ENCODE peak calls at places on chromosomes 12 and 14, in nine cellular contexts. One of them, this sample, is unnamed.

GRCh38 chr12:108236366-108236765 is 102.7 kb downstream of the CMKLR1 start:
- DNase-seq in NAMALWA: no peak
- DNase-seq in HFF-Myc: no peak
- DNase-seq in DMS153: no peak
- DNase-seq in Right ventricle myocardium inferior: no peak
- DNase-seq in stimulated activated CD4-positive, alpha-beta T cell treated with anti-CD3 and anti-CD28 coated beads, Interleukin-1b, Interleukin-23, amount 100 ng/mL, for 1 hour: no peak
- DNase-seq in stimulated activated CD8-positive, alpha-beta memory T cell treated with anti-CD3 and anti-CD28 coated beads, Interleukin-4, amount 100 ng/mL, for 1 hour: no peak
- DNase-seq in esophagus squamous epithelium: no peak
- DNase-seq in activated CD4-positive, alpha-beta T cell treated with anti-CD3 and anti-CD28 coated beads for 36 hours: no peak
- DNase-seq in this sample: no peak

GRCh38 chr12:28484157-28484556 is 293.9 kb downstream of the CCDC91 start:
- DNase-seq in NAMALWA: no peak
- DNase-seq in HFF-Myc: no peak
- DNase-seq in DMS153: no peak
- DNase-seq in Right ventricle myocardium inferior: no peak
- DNase-seq in stimulated activated CD4-positive, alpha-beta T cell treated with anti-CD3 and anti-CD28 coated beads, Interleukin-1b, Interleukin-23, amount 100 ng/mL, for 1 hour: no peak
- DNase-seq in stimulated activated CD8-positive, alpha-beta memory T cell treated with anti-CD3 and anti-CD28 coated beads, Interleukin-4, amount 100 ng/mL, for 1 hour: no peak
- DNase-seq in esophagus squamous epithelium: no peak
- DNase-seq in activated CD4-positive, alpha-beta T cell treated with anti-CD3 and anti-CD28 coated beads for 36 hours: no peak
- DNase-seq in this sample: no peak

GRCh38 chr12:42979746-42980145 is 390.2 kb upstream of the PRICKLE1 start:
- DNase-seq in NAMALWA: no peak
- DNase-seq in HFF-Myc: no peak
- DNase-seq in DMS153: no peak
- DNase-seq in Right ventricle myocardium inferior: no peak
- DNase-seq in stimulated activated CD4-positive, alpha-beta T cell treated with anti-CD3 and anti-CD28 coated beads, Interleukin-1b, Interleukin-23, amount 100 ng/mL, for 1 hour: no peak
- DNase-seq in stimulated activated CD8-positive, alpha-beta memory T cell treated with anti-CD3 and anti-CD28 coated beads, Interleukin-4, amount 100 ng/mL, for 1 hour: no peak
- DNase-seq in esophagus squamous epithelium: no peak
- DNase-seq in activated CD4-positive, alpha-beta T cell treated with anti-CD3 and anti-CD28 coated beads for 36 hours: no peak
- DNase-seq in this sample: no peak

GRCh38 chr14:39219075-39219499 is 14.6 kb upstream of the MIA2 start:
- DNase-seq in NAMALWA: no peak
- DNase-seq in HFF-Myc: peak; percentile 41
- DNase-seq in DMS153: no peak
- DNase-seq in Right ventricle myocardium inferior: no peak
- DNase-seq in stimulated activated CD4-positive, alpha-beta T cell treated with anti-CD3 and anti-CD28 coated beads, Interleukin-1b, Interleukin-23, amount 100 ng/mL, for 1 hour: no peak
- DNase-seq in stimulated activated CD8-positive, alpha-beta memory T cell treated with anti-CD3 and anti-CD28 coated beads, Interleukin-4, amount 100 ng/mL, for 1 hour: no peak
- DNase-seq in esophagus squamous epithelium: no peak
- DNase-seq in activated CD4-positive, alpha-beta T cell treated with anti-CD3 and anti-CD28 coated beads for 36 hours: no peak
- DNase-seq in this sample: no peak

GRCh38 chr12:47184229-47184628 is 104.5 kb upstream of the AMIGO2 start:
- DNase-seq in NAMALWA: no peak
- DNase-seq in HFF-Myc: no peak
- DNase-seq in DMS153: peak; percentile 7
- DNase-seq in Right ventricle myocardium inferior: no peak
- DNase-seq in stimulated activated CD4-positive, alpha-beta T cell treated with anti-CD3 and anti-CD28 coated beads, Interleukin-1b, Interleukin-23, amount 100 ng/mL, for 1 hour: no peak
- DNase-seq in stimulated activated CD8-positive, alpha-beta memory T cell treated with anti-CD3 and anti-CD28 coated beads, Interleukin-4, amount 100 ng/mL, for 1 hour: no peak
- DNase-seq in esophagus squamous epithelium: no peak
- DNase-seq in activated CD4-positive, alpha-beta T cell treated with anti-CD3 and anti-CD28 coated beads for 36 hours: no peak
- DNase-seq in this sample: no peak

GRCh38 chr14:69951935-69952334 is 72.7 kb downstream of the SMOC1 start:
- DNase-seq in NAMALWA: no peak
- DNase-seq in HFF-Myc: no peak
- DNase-seq in DMS153: no peak
- DNase-seq in Right ventricle myocardium inferior: no peak
- DNase-seq in stimulated activated CD4-positive, alpha-beta T cell treated with anti-CD3 and anti-CD28 coated beads, Interleukin-1b, Interleukin-23, amount 100 ng/mL, for 1 hour: no peak
- DNase-seq in stimulated activated CD8-positive, alpha-beta memory T cell treated with anti-CD3 and anti-CD28 coated beads, Interleukin-4, amount 100 ng/mL, for 1 hour: no peak
- DNase-seq in esophagus squamous epithelium: no peak
- DNase-seq in activated CD4-positive, alpha-beta T cell treated with anti-CD3 and anti-CD28 coated beads for 36 hours: no peak
- DNase-seq in this sample: no peak

GRCh38 chr14:54025661-54026060 is 69.0 kb upstream of the BMP4 start:
- DNase-seq in NAMALWA: peak; percentile 34
- DNase-seq in HFF-Myc: no peak
- DNase-seq in DMS153: no peak
- DNase-seq in Right ventricle myocardium inferior: no peak
- DNase-seq in stimulated activated CD4-positive, alpha-beta T cell treated with anti-CD3 and anti-CD28 coated beads, Interleukin-1b, Interleukin-23, amount 100 ng/mL, for 1 hour: no peak
- DNase-seq in stimulated activated CD8-positive, alpha-beta memory T cell treated with anti-CD3 and anti-CD28 coated beads, Interleukin-4, amount 100 ng/mL, for 1 hour: no peak
- DNase-seq in esophagus squamous epithelium: no peak
- DNase-seq in activated CD4-positive, alpha-beta T cell treated with anti-CD3 and anti-CD28 coated beads for 36 hours: no peak
- DNase-seq in this sample: no peak

GRCh38 chr12:4034926-4035325 is 161.7 kb upstream of the PARP11 start:
- DNase-seq in NAMALWA: no peak
- DNase-seq in HFF-Myc: peak; percentile 52
- DNase-seq in DMS153: no peak
- DNase-seq in Right ventricle myocardium inferior: no peak
- DNase-seq in stimulated activated CD4-positive, alpha-beta T cell treated with anti-CD3 and anti-CD28 coated beads, Interleukin-1b, Interleukin-23, amount 100 ng/mL, for 1 hour: no peak
- DNase-seq in stimulated activated CD8-positive, alpha-beta memory T cell treated with anti-CD3 and anti-CD28 coated beads, Interleukin-4, amount 100 ng/mL, for 1 hour: no peak
- DNase-seq in esophagus squamous epithelium: no peak
- DNase-seq in activated CD4-positive, alpha-beta T cell treated with anti-CD3 and anti-CD28 coated beads for 36 hours: no peak
- DNase-seq in this sample: no peak

GRCh38 chr12:51752490-51752889 is 96.0 kb downstream of the FIGNL2 start:
- DNase-seq in NAMALWA: no peak
- DNase-seq in HFF-Myc: peak; percentile 19
- DNase-seq in DMS153: no peak
- DNase-seq in Right ventricle myocardium inferior: peak; percentile 74
- DNase-seq in stimulated activated CD4-positive, alpha-beta T cell treated with anti-CD3 and anti-CD28 coated beads, Interleukin-1b, Interleukin-23, amount 100 ng/mL, for 1 hour: no peak
- DNase-seq in stimulated activated CD8-positive, alpha-beta memory T cell treated with anti-CD3 and anti-CD28 coated beads, Interleukin-4, amount 100 ng/mL, for 1 hour: no peak
- DNase-seq in esophagus squamous epithelium: no peak
- DNase-seq in activated CD4-positive, alpha-beta T cell treated with anti-CD3 and anti-CD28 coated beads for 36 hours: no peak
- DNase-seq in this sample: peak; percentile 80

GRCh38 chr12:124913474-124914391 is 717 bp downstream of the UBC start:
- DNase-seq in NAMALWA: peak; percentile 90
- DNase-seq in HFF-Myc: no peak
- DNase-seq in DMS153: no peak
- DNase-seq in Right ventricle myocardium inferior: peak; percentile 93
- DNase-seq in stimulated activated CD4-positive, alpha-beta T cell treated with anti-CD3 and anti-CD28 coated beads, Interleukin-1b, Interleukin-23, amount 100 ng/mL, for 1 hour: peak; percentile 90
- DNase-seq in stimulated activated CD8-positive, alpha-beta memory T cell treated with anti-CD3 and anti-CD28 coated beads, Interleukin-4, amount 100 ng/mL, for 1 hour: peak; percentile 87
- DNase-seq in esophagus squamous epithelium: no peak
- DNase-seq in activated CD4-positive, alpha-beta T cell treated with anti-CD3 and anti-CD28 coated beads for 36 hours: peak; percentile 98
- DNase-seq in this sample: peak; percentile 92

GRCh38 chr14:67620217-67620789 is 583 bp downstream of the ARG2 start:
- DNase-seq in NAMALWA: no peak
- DNase-seq in HFF-Myc: no peak
- DNase-seq in DMS153: peak; percentile 17
- DNase-seq in Right ventricle myocardium inferior: no peak
- DNase-seq in stimulated activated CD4-positive, alpha-beta T cell treated with anti-CD3 and anti-CD28 coated beads, Interleukin-1b, Interleukin-23, amount 100 ng/mL, for 1 hour: no peak
- DNase-seq in stimulated activated CD8-positive, alpha-beta memory T cell treated with anti-CD3 and anti-CD28 coated beads, Interleukin-4, amount 100 ng/mL, for 1 hour: no peak
- DNase-seq in esophagus squamous epithelium: no peak
- DNase-seq in activated CD4-positive, alpha-beta T cell treated with anti-CD3 and anti-CD28 coated beads for 36 hours: peak; percentile 36
- DNase-seq in this sample: no peak

GRCh38 chr12:48996794-48997718 is 2.1 kb downstream of the DDN start:
- DNase-seq in NAMALWA: peak; percentile 64
- DNase-seq in HFF-Myc: no peak
- DNase-seq in DMS153: peak; percentile 47
- DNase-seq in Right ventricle myocardium inferior: peak; percentile 91
- DNase-seq in stimulated activated CD4-positive, alpha-beta T cell treated with anti-CD3 and anti-CD28 coated beads, Interleukin-1b, Interleukin-23, amount 100 ng/mL, for 1 hour: peak; percentile 53
- DNase-seq in stimulated activated CD8-positive, alpha-beta memory T cell treated with anti-CD3 and anti-CD28 coated beads, Interleukin-4, amount 100 ng/mL, for 1 hour: no peak
- DNase-seq in esophagus squamous epithelium: no peak
- DNase-seq in activated CD4-positive, alpha-beta T cell treated with anti-CD3 and anti-CD28 coated beads for 36 hours: peak; percentile 84
- DNase-seq in this sample: peak; percentile 89

GRCh38 chr12:1702708-1703107 is 11.8 kb downstream of the ADIPOR2 start:
- DNase-seq in NAMALWA: no peak
- DNase-seq in HFF-Myc: no peak
- DNase-seq in DMS153: no peak
- DNase-seq in Right ventricle myocardium inferior: no peak
- DNase-seq in stimulated activated CD4-positive, alpha-beta T cell treated with anti-CD3 and anti-CD28 coated beads, Interleukin-1b, Interleukin-23, amount 100 ng/mL, for 1 hour: no peak
- DNase-seq in stimulated activated CD8-positive, alpha-beta memory T cell treated with anti-CD3 and anti-CD28 coated beads, Interleukin-4, amount 100 ng/mL, for 1 hour: no peak
- DNase-seq in esophagus squamous epithelium: no peak
- DNase-seq in activated CD4-positive, alpha-beta T cell treated with anti-CD3 and anti-CD28 coated beads for 36 hours: no peak
- DNase-seq in this sample: no peak

GRCh38 chr14:31967669-31967975 is 109.5 kb upstream of the ARHGAP5 start:
- DNase-seq in NAMALWA: no peak
- DNase-seq in HFF-Myc: no peak
- DNase-seq in DMS153: no peak
- DNase-seq in Right ventricle myocardium inferior: no peak
- DNase-seq in stimulated activated CD4-positive, alpha-beta T cell treated with anti-CD3 and anti-CD28 coated beads, Interleukin-1b, Interleukin-23, amount 100 ng/mL, for 1 hour: no peak
- DNase-seq in stimulated activated CD8-positive, alpha-beta memory T cell treated with anti-CD3 and anti-CD28 coated beads, Interleukin-4, amount 100 ng/mL, for 1 hour: no peak
- DNase-seq in esophagus squamous epithelium: no peak
- DNase-seq in activated CD4-positive, alpha-beta T cell treated with anti-CD3 and anti-CD28 coated beads for 36 hours: no peak
- DNase-seq in this sample: no peak

GRCh38 chr14:63267171-63267570 is 51.6 kb downstream of the GPHB5 start:
- DNase-seq in NAMALWA: no peak
- DNase-seq in HFF-Myc: no peak
- DNase-seq in DMS153: no peak
- DNase-seq in Right ventricle myocardium inferior: no peak
- DNase-seq in stimulated activated CD4-positive, alpha-beta T cell treated with anti-CD3 and anti-CD28 coated beads, Interleukin-1b, Interleukin-23, amount 100 ng/mL, for 1 hour: no peak
- DNase-seq in stimulated activated CD8-positive, alpha-beta memory T cell treated with anti-CD3 and anti-CD28 coated beads, Interleukin-4, amount 100 ng/mL, for 1 hour: no peak
- DNase-seq in esophagus squamous epithelium: no peak
- DNase-seq in activated CD4-positive, alpha-beta T cell treated with anti-CD3 and anti-CD28 coated beads for 36 hours: no peak
- DNase-seq in this sample: no peak

GRCh38 chr12:39581592-39581991 is 38.0 kb downstream of the ABCD2 start:
- DNase-seq in NAMALWA: no peak
- DNase-seq in HFF-Myc: no peak
- DNase-seq in DMS153: no peak
- DNase-seq in Right ventricle myocardium inferior: no peak
- DNase-seq in stimulated activated CD4-positive, alpha-beta T cell treated with anti-CD3 and anti-CD28 coated beads, Interleukin-1b, Interleukin-23, amount 100 ng/mL, for 1 hour: no peak
- DNase-seq in stimulated activated CD8-positive, alpha-beta memory T cell treated with anti-CD3 and anti-CD28 coated beads, Interleukin-4, amount 100 ng/mL, for 1 hour: no peak
- DNase-seq in esophagus squamous epithelium: no peak
- DNase-seq in activated CD4-positive, alpha-beta T cell treated with anti-CD3 and anti-CD28 coated beads for 36 hours: no peak
- DNase-seq in this sample: no peak

GRCh38 chr12:125773033-125773432 is 707.8 kb downstream of the AACS start:
- DNase-seq in NAMALWA: peak; percentile 80
- DNase-seq in HFF-Myc: no peak
- DNase-seq in DMS153: peak; percentile 43
- DNase-seq in Right ventricle myocardium inferior: peak; percentile 63
- DNase-seq in stimulated activated CD4-positive, alpha-beta T cell treated with anti-CD3 and anti-CD28 coated beads, Interleukin-1b, Interleukin-23, amount 100 ng/mL, for 1 hour: no peak
- DNase-seq in stimulated activated CD8-positive, alpha-beta memory T cell treated with anti-CD3 and anti-CD28 coated beads, Interleukin-4, amount 100 ng/mL, for 1 hour: no peak
- DNase-seq in esophagus squamous epithelium: no peak
- DNase-seq in activated CD4-positive, alpha-beta T cell treated with anti-CD3 and anti-CD28 coated beads for 36 hours: peak; percentile 58
- DNase-seq in this sample: no peak

GRCh38 chr14:77088219-77088618 is 9.8 kb upstream of the CIPC start:
- DNase-seq in NAMALWA: no peak
- DNase-seq in HFF-Myc: no peak
- DNase-seq in DMS153: peak; percentile 94
- DNase-seq in Right ventricle myocardium inferior: no peak
- DNase-seq in stimulated activated CD4-positive, alpha-beta T cell treated with anti-CD3 and anti-CD28 coated beads, Interleukin-1b, Interleukin-23, amount 100 ng/mL, for 1 hour: no peak
- DNase-seq in stimulated activated CD8-positive, alpha-beta memory T cell treated with anti-CD3 and anti-CD28 coated beads, Interleukin-4, amount 100 ng/mL, for 1 hour: no peak
- DNase-seq in esophagus squamous epithelium: no peak
- DNase-seq in activated CD4-positive, alpha-beta T cell treated with anti-CD3 and anti-CD28 coated beads for 36 hours: no peak
- DNase-seq in this sample: no peak

GRCh38 chr12:53735556-53735955 is 8.3 kb upstream of the CALCOCO1 start:
- DNase-seq in NAMALWA: no peak
- DNase-seq in HFF-Myc: no peak
- DNase-seq in DMS153: no peak
- DNase-seq in Right ventricle myocardium inferior: no peak
- DNase-seq in stimulated activated CD4-positive, alpha-beta T cell treated with anti-CD3 and anti-CD28 coated beads, Interleukin-1b, Interleukin-23, amount 100 ng/mL, for 1 hour: no peak
- DNase-seq in stimulated activated CD8-positive, alpha-beta memory T cell treated with anti-CD3 and anti-CD28 coated beads, Interleukin-4, amount 100 ng/mL, for 1 hour: no peak
- DNase-seq in esophagus squamous epithelium: no peak
- DNase-seq in activated CD4-positive, alpha-beta T cell treated with anti-CD3 and anti-CD28 coated beads for 36 hours: no peak
- DNase-seq in this sample: peak; percentile 61

GRCh38 chr12:21940549-21940948 is 677 bp downstream of the ABCC9 start:
- DNase-seq in NAMALWA: no peak
- DNase-seq in HFF-Myc: no peak
- DNase-seq in DMS153: no peak
- DNase-seq in Right ventricle myocardium inferior: no peak
- DNase-seq in stimulated activated CD4-positive, alpha-beta T cell treated with anti-CD3 and anti-CD28 coated beads, Interleukin-1b, Interleukin-23, amount 100 ng/mL, for 1 hour: no peak
- DNase-seq in stimulated activated CD8-positive, alpha-beta memory T cell treated with anti-CD3 and anti-CD28 coated beads, Interleukin-4, amount 100 ng/mL, for 1 hour: no peak
- DNase-seq in esophagus squamous epithelium: no peak
- DNase-seq in activated CD4-positive, alpha-beta T cell treated with anti-CD3 and anti-CD28 coated beads for 36 hours: no peak
- DNase-seq in this sample: no peak

This sample was measured in Right ventricle myocardium superior.